ENCODE peak calls at places on chromosome 1, in ten cellular contexts. One of them, this sample, is unnamed.

GRCh38 chr1:90012305-90012704 is 17.4 kb downstream of the ZNF326 start:
- DNase-seq in tibial nerve: no peak
- DNase-seq in fibroblast of lung: no peak
- DNase-seq in heart left ventricle: no peak
- DNase-seq in heart right ventricle: no peak
- DNase-seq in body of pancreas: no peak
- DNase-seq in GM23338: no peak
- DNase-seq in mucosa of descending colon: no peak
- DNase-seq in H1: no peak
- DNase-seq in colonic mucosa: no peak
- DNase-seq in this sample: no peak

GRCh38 chr1:230222678-230223077 is 155.6 kb downstream of the GALNT2 start:
- DNase-seq in tibial nerve: no peak
- DNase-seq in fibroblast of lung: no peak
- DNase-seq in heart left ventricle: no peak
- DNase-seq in heart right ventricle: no peak
- DNase-seq in body of pancreas: no peak
- DNase-seq in GM23338: no peak
- DNase-seq in mucosa of descending colon: no peak
- DNase-seq in H1: no peak
- DNase-seq in colonic mucosa: no peak
- DNase-seq in this sample: no peak

GRCh38 chr1:224690576-224690975 is 74.5 kb downstream of the CNIH3 start:
- DNase-seq in tibial nerve: no peak
- DNase-seq in fibroblast of lung: no peak
- DNase-seq in heart left ventricle: no peak
- DNase-seq in heart right ventricle: no peak
- DNase-seq in body of pancreas: no peak
- DNase-seq in GM23338: no peak
- DNase-seq in mucosa of descending colon: no peak
- DNase-seq in H1: no peak
- DNase-seq in colonic mucosa: no peak
- DNase-seq in this sample: no peak

GRCh38 chr1:88892146-88892877 is 945 bp upstream of the GTF2B start:
- DNase-seq in tibial nerve: no peak
- DNase-seq in fibroblast of lung: peak; percentile 44
- DNase-seq in heart left ventricle: no peak
- DNase-seq in heart right ventricle: no peak
- DNase-seq in body of pancreas: peak; percentile 59
- DNase-seq in GM23338: peak; percentile 66
- DNase-seq in mucosa of descending colon: no peak
- DNase-seq in H1: no peak
- DNase-seq in colonic mucosa: no peak
- DNase-seq in this sample: no peak

GRCh38 chr1:156247460-156248322 is at the start of gene PAQR6:
- DNase-seq in tibial nerve: peak; percentile 27
- DNase-seq in fibroblast of lung: no peak
- DNase-seq in heart left ventricle: no peak
- DNase-seq in heart right ventricle: peak; percentile 50
- DNase-seq in body of pancreas: peak; percentile 50
- DNase-seq in GM23338: peak; percentile 63
- DNase-seq in mucosa of descending colon: no peak
- DNase-seq in H1: peak; percentile 64
- DNase-seq in colonic mucosa: no peak
- DNase-seq in this sample: no peak

GRCh38 chr1:162141273-162142023 is 72.0 kb downstream of the NOS1AP start:
- DNase-seq in tibial nerve: no peak
- DNase-seq in fibroblast of lung: peak; percentile 77
- DNase-seq in heart left ventricle: no peak
- DNase-seq in heart right ventricle: no peak
- DNase-seq in body of pancreas: no peak
- DNase-seq in GM23338: no peak
- DNase-seq in mucosa of descending colon: no peak
- DNase-seq in H1: no peak
- DNase-seq in colonic mucosa: no peak
- DNase-seq in this sample: no peak

GRCh38 chr1:17527036-17527914 is 12.2 kb upstream of the ARHGEF10L start:
- DNase-seq in tibial nerve: no peak
- DNase-seq in fibroblast of lung: peak; percentile 46
- DNase-seq in heart left ventricle: no peak
- DNase-seq in heart right ventricle: no peak
- DNase-seq in body of pancreas: peak; percentile 40
- DNase-seq in GM23338: no peak
- DNase-seq in mucosa of descending colon: peak; percentile 70
- DNase-seq in H1: no peak
- DNase-seq in colonic mucosa: peak; percentile 72
- DNase-seq in this sample: no peak

GRCh38 chr1:178266619-178267066 is 172.7 kb downstream of the RASAL2 start:
- DNase-seq in tibial nerve: no peak
- DNase-seq in fibroblast of lung: no peak
- DNase-seq in heart left ventricle: no peak
- DNase-seq in heart right ventricle: no peak
- DNase-seq in body of pancreas: no peak
- DNase-seq in GM23338: peak; percentile 97
- DNase-seq in mucosa of descending colon: no peak
- DNase-seq in H1: peak; percentile 77
- DNase-seq in colonic mucosa: no peak
- DNase-seq in this sample: no peak

GRCh38 chr1:21165076-21165475 is 11.6 kb downstream of the EIF4G3 start:
- DNase-seq in tibial nerve: no peak
- DNase-seq in fibroblast of lung: no peak
- DNase-seq in heart left ventricle: no peak
- DNase-seq in heart right ventricle: no peak
- DNase-seq in body of pancreas: no peak
- DNase-seq in GM23338: no peak
- DNase-seq in mucosa of descending colon: no peak
- DNase-seq in H1: no peak
- DNase-seq in colonic mucosa: no peak
- DNase-seq in this sample: no peak

GRCh38 chr1:2358072-2358471 is 33.3 kb downstream of the MORN1 start:
- DNase-seq in tibial nerve: no peak
- DNase-seq in fibroblast of lung: no peak
- DNase-seq in heart left ventricle: peak; percentile 42
- DNase-seq in heart right ventricle: peak; percentile 3
- DNase-seq in body of pancreas: no peak
- DNase-seq in GM23338: no peak
- DNase-seq in mucosa of descending colon: peak; percentile 26
- DNase-seq in H1: no peak
- DNase-seq in colonic mucosa: no peak
- DNase-seq in this sample: no peak

GRCh38 chr1:110155878-110156522 is 5.7 kb downstream of the SLC6A17 start:
- DNase-seq in tibial nerve: peak; percentile 32
- DNase-seq in fibroblast of lung: peak; percentile 48
- DNase-seq in heart left ventricle: peak; percentile 81
- DNase-seq in heart right ventricle: peak; percentile 73
- DNase-seq in body of pancreas: peak; percentile 74
- DNase-seq in GM23338: peak; percentile 76
- DNase-seq in mucosa of descending colon: no peak
- DNase-seq in H1: peak; percentile 94
- DNase-seq in colonic mucosa: peak; percentile 42
- DNase-seq in this sample: no peak
- TF ChIP-seq CTCF in tibial nerve: no peak
- TF ChIP-seq CTCF in fibroblast of lung: no peak
- TF ChIP-seq CTCF in heart left ventricle: no peak
- TF ChIP-seq CTCF in heart right ventricle: no peak
- TF ChIP-seq CTCF in body of pancreas: no peak
- TF ChIP-seq CTCF in GM23338: no peak
- TF ChIP-seq CTCF in mucosa of descending colon: no peak
- TF ChIP-seq CTCF in H1: no peak
- TF ChIP-seq CTCF in colonic mucosa: no peak
- TF ChIP-seq CTCF in this sample: no peak

GRCh38 chr1:25977816-25978215 is 20.0 kb downstream of the PAFAH2 start:
- DNase-seq in tibial nerve: no peak
- DNase-seq in fibroblast of lung: no peak
- DNase-seq in heart left ventricle: no peak
- DNase-seq in heart right ventricle: no peak
- DNase-seq in body of pancreas: no peak
- DNase-seq in GM23338: no peak
- DNase-seq in mucosa of descending colon: no peak
- DNase-seq in H1: no peak
- DNase-seq in colonic mucosa: no peak
- DNase-seq in this sample: no peak
- H3K36me3 ChIP-seq in tibial nerve: no peaks in the 10 kb centered on the region
- H3K36me3 ChIP-seq in fibroblast of lung: peaks cover 5% of the 10 kb centered on the region
- H3K36me3 ChIP-seq in heart left ventricle: peaks cover 27% of the 10 kb centered on the region
- H3K36me3 ChIP-seq in heart right ventricle: peaks cover 95% of the 10 kb centered on the region
- H3K36me3 ChIP-seq in body of pancreas: no peaks in the 10 kb centered on the region
- H3K36me3 ChIP-seq in GM23338: peaks cover 23% of the 10 kb centered on the region
- H3K36me3 ChIP-seq in mucosa of descending colon: no peaks in the 10 kb centered on the region
- H3K36me3 ChIP-seq in H1: peaks cover 12% of the 10 kb centered on the region
- H3K36me3 ChIP-seq in colonic mucosa: peaks cover 10% of the 10 kb centered on the region
- H3K36me3 ChIP-seq in this sample: no peaks in the 10 kb centered on the region

GRCh38 chr1:66931548-66932124 is 6.8 kb downstream of the MIER1 start:
- DNase-seq in tibial nerve: no peak
- DNase-seq in fibroblast of lung: no peak
- DNase-seq in heart left ventricle: no peak
- DNase-seq in heart right ventricle: no peak
- DNase-seq in body of pancreas: no peak
- DNase-seq in GM23338: no peak
- DNase-seq in mucosa of descending colon: no peak
- DNase-seq in H1: no peak
- DNase-seq in colonic mucosa: no peak
- DNase-seq in this sample: no peak

GRCh38 chr1:66930823-66931174 is 6.0 kb downstream of the MIER1 start:
- DNase-seq in tibial nerve: no peak
- DNase-seq in fibroblast of lung: no peak
- DNase-seq in heart left ventricle: no peak
- DNase-seq in heart right ventricle: no peak
- DNase-seq in body of pancreas: no peak
- DNase-seq in GM23338: no peak
- DNase-seq in mucosa of descending colon: no peak
- DNase-seq in H1: no peak
- DNase-seq in colonic mucosa: no peak
- DNase-seq in this sample: no peak

GRCh38 chr1:66933887-66934700 is 9.3 kb downstream of the MIER1 start:
- DNase-seq in tibial nerve: no peak
- DNase-seq in fibroblast of lung: no peak
- DNase-seq in heart left ventricle: no peak
- DNase-seq in heart right ventricle: no peak
- DNase-seq in body of pancreas: no peak
- DNase-seq in GM23338: no peak
- DNase-seq in mucosa of descending colon: no peak
- DNase-seq in H1: no peak
- DNase-seq in colonic mucosa: no peak
- DNase-seq in this sample: no peak

GRCh38 chr1:66929999-66930822 is 5.4 kb downstream of the MIER1 start:
- DNase-seq in tibial nerve: peak; percentile 94
- DNase-seq in fibroblast of lung: peak; percentile 92
- DNase-seq in heart left ventricle: peak; percentile 98
- DNase-seq in heart right ventricle: peak; percentile 97
- DNase-seq in body of pancreas: peak; percentile 96
- DNase-seq in GM23338: peak; percentile 96
- DNase-seq in mucosa of descending colon: peak; percentile 97
- DNase-seq in H1: peak; percentile 96
- DNase-seq in colonic mucosa: peak; percentile 98
- DNase-seq in this sample: no peak

GRCh38 chr1:66932291-66932690 is 7.5 kb downstream of the MIER1 start:
- DNase-seq in tibial nerve: no peak
- DNase-seq in fibroblast of lung: no peak
- DNase-seq in heart left ventricle: no peak
- DNase-seq in heart right ventricle: no peak
- DNase-seq in body of pancreas: no peak
- DNase-seq in GM23338: no peak
- DNase-seq in mucosa of descending colon: no peak
- DNase-seq in H1: no peak
- DNase-seq in colonic mucosa: no peak
- DNase-seq in this sample: no peak
- H3K4me3 ChIP-seq in tibial nerve: no peak overlapping the region
- H3K4me3 ChIP-seq in fibroblast of lung: peak overlapping the region; percentile 92
- H3K4me3 ChIP-seq in heart left ventricle: no peak overlapping the region
- H3K4me3 ChIP-seq in heart right ventricle: no peak overlapping the region
- H3K4me3 ChIP-seq in body of pancreas: no peak overlapping the region
- H3K4me3 ChIP-seq in GM23338: peak overlapping the region; percentile 67
- H3K4me3 ChIP-seq in mucosa of descending colon: no peak overlapping the region
- H3K4me3 ChIP-seq in H1: no peak overlapping the region
- H3K4me3 ChIP-seq in colonic mucosa: peak overlapping the region; percentile 60
- H3K4me3 ChIP-seq in this sample: peak overlapping the region; percentile 14

DNA sequence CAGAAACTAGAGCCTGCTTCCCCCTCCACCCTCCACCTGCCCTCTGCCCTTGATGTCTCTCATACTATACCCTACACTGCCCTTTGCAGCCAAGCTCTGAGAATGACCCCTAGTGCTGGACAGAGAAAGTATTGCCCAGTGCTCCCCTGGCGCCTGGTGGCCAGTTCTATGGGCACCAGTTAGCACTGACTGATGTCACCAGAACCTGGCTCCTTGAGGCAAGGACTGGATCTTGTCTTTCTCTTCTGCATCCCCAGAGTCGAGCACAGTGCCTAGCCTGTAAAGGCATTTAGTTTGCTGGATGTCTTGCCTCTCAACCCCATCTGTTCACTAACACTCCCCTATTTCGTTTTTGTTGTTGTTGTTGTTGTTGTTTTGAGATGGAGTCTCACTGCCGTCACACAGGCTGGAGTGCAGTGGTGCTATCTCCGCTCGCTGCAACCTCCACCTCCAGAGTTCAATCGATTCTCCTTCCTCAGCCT is 5.9 kb downstream of the PHLDA3 start:
- DNase-seq in tibial nerve: no peak
- DNase-seq in fibroblast of lung: peak; percentile 41
- DNase-seq in heart left ventricle: no peak
- DNase-seq in heart right ventricle: no peak
- DNase-seq in body of pancreas: peak; percentile 23
- DNase-seq in GM23338: peak; percentile 54
- DNase-seq in mucosa of descending colon: no peak
- DNase-seq in H1: no peak
- DNase-seq in colonic mucosa: no peak
- DNase-seq in this sample: no peak
- TF ChIP-seq CTCF in tibial nerve: peak; percentile 15
- TF ChIP-seq CTCF in fibroblast of lung: peak; percentile 40
- TF ChIP-seq CTCF in heart left ventricle: peak; percentile 46
- TF ChIP-seq CTCF in heart right ventricle: peak; percentile 24
- TF ChIP-seq CTCF in body of pancreas: peak; percentile 35
- TF ChIP-seq CTCF in GM23338: peak; percentile 65
- TF ChIP-seq CTCF in mucosa of descending colon: no peak
- TF ChIP-seq CTCF in H1: peak; percentile 91
- TF ChIP-seq CTCF in colonic mucosa: no peak
- TF ChIP-seq CTCF in this sample: peak; percentile 37

This sample was measured in kidney epithelial cell.